ENCODE peak calls at places on chromosomes 11 and 22, in six cellular contexts. R, H, L, V, C and I are unnamed samples.
A peak's percentile ranks its signal among the peaks of the same experiment; 100 is the strongest.

GRCh38 chr11:79045018-79045787 is 395.6 kb downstream of the TENM4 start:
- DNase-seq in C (no peak), H (no peak), R (no peak), L (no peak), V (no peak), I (no peak)

GRCh38 chr11:96158126-96158525 is 184.9 kb downstream of the MAML2 start:
- DNase-seq in C (no peak), V (no peak), L (no peak), R (no peak), H (no peak), I (no peak)

GRCh38 chr22:42685941-42686666 is 34.6 kb downstream of the A4GALT start:
- DNase-seq in L (no peak), R (peak; percentile 67), C (no peak), H (no peak), V (peak; percentile 83), I (peak; percentile 72)

GRCh38 chr22:23219787-23220484 is 39.6 kb downstream of the BCR start:
- DNase-seq in L (no peak), H (peak; percentile 68), C (peak; percentile 75), R (no peak), V (no peak), I (no peak)

GRCh38 chr22:24118689-24119384 is 62.5 kb upstream of the SUSD2 start:
- DNase-seq in V (no peak), H (no peak), L (no peak), R (no peak), C (no peak), I (no peak)

GRCh38 chr11:56819916-56820315 is 71.4 kb upstream of the OR9G4 start:
- DNase-seq in H (no peak), R (no peak), V (no peak), C (no peak), L (no peak), I (no peak)

GRCh38 chr11:40129276-40129675 is 1330.2 kb downstream of the LRRC4C start:
- DNase-seq in V (no peak), C (no peak), R (no peak), L (no peak), H (peak; percentile 4), I (no peak)

GRCh38 chr11:8263109-8263768 is 439 bp downstream of the LMO1 start:
- DNase-seq in R (no peak), H (peak; percentile 36), L (no peak), V (peak; percentile 59), C (no peak), I (no peak)

GRCh38 chr22:49305215-49305965 is 522.3 kb downstream of the BRD1 start:
- DNase-seq in H (peak; percentile 5), C (peak; percentile 54), V (peak; percentile 63), L (no peak), R (no peak), I (peak; percentile 60)

GRCh38 chr11:44823006-44823405 is 96.2 kb downstream of the TSPAN18 start:
- DNase-seq in C (no peak), H (no peak), V (no peak), L (no peak), R (no peak), I (no peak)

GRCh38 chr11:64553554-64554201 is 37.3 kb upstream of the SLC22A12 start:
- DNase-seq in V (peak; percentile 93), R (peak; percentile 31), L (no peak), C (peak; percentile 21), H (peak; percentile 12), I (peak; percentile 68)